ENCODE peak calls at places on chromosomes 7 and 10, in seven cellular contexts. Y, P, C, E, F, R and M are unnamed samples.

GRCh38 chr7:151249034-151249731 is 689 bp upstream of the SMARCD3 start:
- DNase-seq in Y (no peak), P (peak), C (peak), E (peak), F (peak), R (peak), M (peak)

GRCh38 chr10:84783386-84783785 is 455.0 kb downstream of the CCSER2 start:
- DNase-seq in Y (peak), P (no peak), C (peak), E (no peak), F (peak), R (no peak), M (peak)

GRCh38 chr7:2049782-2050510 is 182.8 kb downstream of the MAD1L1 start:
- DNase-seq in Y (no peak), P (peak), C (no peak), E (no peak), F (no peak), R (no peak), M (no peak)

GRCh38 chr7:75989726-75990388 is 4.5 kb downstream of the TMEM120A start:
- DNase-seq in Y (no peak), P (peak), C (no peak), E (peak), F (no peak), R (peak), M (no peak)

GRCh38 chr10:60901561-60902235 is 42.3 kb downstream of the RHOBTB1 start:
- DNase-seq in Y (no peak), P (peak), C (no peak), E (no peak), F (no peak), R (no peak), M (no peak)

GRCh38 chr10:59623100-59623822 is 86.4 kb downstream of the SLC16A9 start:
- DNase-seq in Y (no peak), P (no peak), C (no peak), E (no peak), F (no peak), R (no peak), M (no peak)

GRCh38 chr7:3068568-3068967 is 24.9 kb upstream of the CARD11 start:
- DNase-seq in Y (no peak), P (no peak), C (peak), E (no peak), F (no peak), R (no peak), M (peak)

GRCh38 chr7:104883718-104884452 is 130.1 kb upstream of the KMT2E start:
- DNase-seq in Y (peak), P (peak), C (peak), E (peak), F (peak), R (peak), M (peak)

GRCh38 chr10:6279540-6280267 is 77.0 kb downstream of the PFKFB3 start:
- DNase-seq in Y (peak), P (peak), C (peak), E (no peak), F (peak), R (no peak), M (peak)

GRCh38 chr7:114426380-114426779 is 11.8 kb downstream of the FOXP2 start:
- DNase-seq in Y (no peak), P (no peak), C (no peak), E (no peak), F (no peak), R (no peak), M (no peak)

GRCh38 chr7:76108540-76109233 is 60.8 kb downstream of the MDH2 start:
- DNase-seq in Y (no peak), P (peak), C (peak), E (no peak), F (peak), R (peak), M (peak)

GRCh38 chr10:113539789-113540188 is 13.1 kb upstream of the HABP2 start:
- DNase-seq in Y (no peak), P (no peak), C (peak), E (no peak), F (no peak), R (no peak), M (peak)

GRCh38 chr7:116512524-116513188 is 12.2 kb upstream of the CAV1 start:
- DNase-seq in Y (no peak), P (no peak), C (peak), E (no peak), F (no peak), R (no peak), M (peak)

GRCh38 chr10:101818958-101819633 is 852 bp upstream of the OGA start:
- DNase-seq in Y (no peak), P (no peak), C (no peak), E (no peak), F (no peak), R (peak), M (no peak)

GRCh38 chr10:117134084-117135025 is 3.7 kb downstream of the VAX1 start:
- DNase-seq in Y (no peak), P (no peak), C (no peak), E (peak), F (no peak), R (no peak), M (no peak)

GRCh38 chr7:47142169-47142866 is 439.6 kb downstream of the TNS3 start:
- DNase-seq in Y (no peak), P (no peak), C (peak), E (no peak), F (no peak), R (no peak), M (no peak)

GRCh38 chr7:128835790-128836641 is 5.8 kb downstream of the FLNC start:
- DNase-seq in Y (no peak), P (no peak), C (peak), E (no peak), F (no peak), R (no peak), M (peak)

GRCh38 chr7:22564511-22565045 is 64.6 kb upstream of the STEAP1B start:
- DNase-seq in Y (no peak), P (no peak), C (peak), E (no peak), F (no peak), R (no peak), M (peak)

GRCh38 chr7:22561356-22561755 is 61.4 kb upstream of the STEAP1B start:
- DNase-seq in Y (peak), P (no peak), C (peak), E (peak), F (peak), R (peak), M (peak)

GRCh38 chr7:22563621-22564241 is 63.7 kb upstream of the STEAP1B start:
- DNase-seq in Y (no peak), P (no peak), C (no peak), E (no peak), F (no peak), R (no peak), M (no peak)

GRCh38 chr7:22561895-22562593 is 62.1 kb upstream of the STEAP1B start:
- DNase-seq in Y (no peak), P (no peak), C (peak), E (peak), F (peak), R (no peak), M (no peak)

DNA sequence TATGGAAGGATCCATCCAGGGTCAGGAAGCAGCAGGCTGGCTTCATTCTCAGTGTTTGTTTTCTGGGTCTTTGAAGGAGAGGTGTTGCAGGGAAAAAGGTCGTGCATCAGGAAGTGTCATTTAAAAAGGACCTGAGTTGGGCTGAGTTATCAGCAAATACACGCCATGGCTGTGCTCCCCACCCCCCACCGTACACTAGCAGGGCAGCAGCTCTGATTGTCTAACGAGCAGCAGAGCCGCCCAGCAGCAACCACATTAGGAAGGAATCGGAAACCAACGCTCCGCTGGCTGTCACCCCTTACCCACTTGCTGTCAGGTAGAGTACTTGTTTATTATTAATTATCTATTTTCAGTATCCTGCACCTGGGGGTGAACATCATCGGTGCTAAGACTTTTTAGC is 63.1 kb upstream of the STEAP1B start:
- DNase-seq in Y (no peak), P (no peak), C (no peak), E (no peak), F (no peak), R (no peak), M (no peak)
- H3K4me3 ChIP-seq in Y (peak), P (no peak), C (no peak), E (no peak), F (no peak), R (no peak), M (no peak)

GRCh38 chr7:86598311-86598710 is 45.4 kb upstream of the GRM3 start:
- DNase-seq in Y (no peak), P (no peak), C (no peak), E (peak), F (no peak), R (peak), M (no peak)
- TF ChIP-seq CTCF in Y (no peak), P (no peak), C (no peak), E (peak), F (no peak), R (no peak), M (no peak)

GRCh38 chr10:119654540-119654939 is 3.4 kb downstream of the BAG3 start:
- DNase-seq in Y (no peak), P (peak), C (no peak), E (no peak), F (peak), R (peak), M (no peak)
- H3K4me3 ChIP-seq in Y (no peak), P (no peak), C (peak), E (no peak), F (peak), R (peak), M (no peak)

DNA sequence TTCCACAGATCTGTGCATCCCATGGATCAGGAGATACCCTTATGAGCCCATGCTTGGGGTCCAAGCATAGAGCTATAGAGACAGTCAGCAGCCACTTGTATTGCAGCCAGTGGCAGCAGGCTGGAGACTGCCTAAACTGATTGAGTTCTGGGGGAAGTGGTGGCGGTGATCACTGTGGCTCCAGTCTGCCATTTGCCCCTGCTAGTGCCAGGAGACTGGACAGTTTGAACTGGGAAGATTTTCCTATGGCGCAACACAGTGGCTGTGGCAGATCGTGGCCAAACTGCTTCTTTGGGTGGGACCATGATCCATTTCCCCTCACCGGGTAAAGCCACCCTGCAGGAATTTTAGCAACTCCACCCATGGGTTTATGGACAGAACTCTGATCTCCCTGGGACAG is 679.7 kb upstream of the SEMA3D start:
- DNase-seq in Y (no peak), P (peak), C (no peak), E (no peak), F (no peak), R (no peak), M (no peak)
- TF ChIP-seq CTCF in Y (no peak), P (no peak), C (no peak), E (no peak), F (no peak), R (no peak), M (no peak)

GRCh38 chr7:12716134-12716667 is 28.8 kb downstream of the ARL4A start:
- DNase-seq in Y (no peak), P (no peak), C (no peak), E (no peak), F (no peak), R (no peak), M (no peak)

GRCh38 chr7:12715372-12716133 is 28.1 kb downstream of the ARL4A start:
- DNase-seq in Y (peak), P (no peak), C (peak), E (peak), F (peak), R (peak), M (peak)

GRCh38 chr7:12719141-12719919 is 31.9 kb downstream of the ARL4A start:
- DNase-seq in Y (no peak), P (no peak), C (peak), E (no peak), F (peak), R (no peak), M (peak)

GRCh38 chr7:12714436-12714737 is 27.0 kb downstream of the ARL4A start:
- DNase-seq in Y (no peak), P (no peak), C (no peak), E (no peak), F (no peak), R (no peak), M (no peak)

DNA sequence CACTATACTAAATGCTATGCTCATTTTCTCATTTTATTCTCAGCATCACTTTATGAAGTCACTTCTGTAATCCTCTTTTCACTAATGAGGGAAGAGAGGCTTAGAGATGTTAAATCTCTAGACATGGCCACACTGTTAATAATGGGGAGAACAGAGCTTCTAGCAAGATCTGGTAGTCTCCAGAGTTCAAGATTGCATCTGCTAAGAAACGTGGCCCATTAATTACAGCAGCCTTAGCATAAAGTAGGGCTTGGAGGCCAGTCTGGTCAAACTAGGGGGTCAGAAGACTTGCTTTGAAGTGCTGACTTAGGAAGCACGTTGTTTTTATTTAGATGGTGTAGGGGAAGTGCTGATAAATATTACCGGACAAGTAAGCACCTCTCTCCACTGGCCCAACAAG is 29.3 kb downstream of the ARL4A start:
- DNase-seq in Y (no peak), P (no peak), C (no peak), E (no peak), F (no peak), R (no peak), M (no peak)
- H3K4me3 ChIP-seq in Y (no peak), P (no peak), C (no peak), E (no peak), F (no peak), R (no peak), M (no peak)

DNA sequence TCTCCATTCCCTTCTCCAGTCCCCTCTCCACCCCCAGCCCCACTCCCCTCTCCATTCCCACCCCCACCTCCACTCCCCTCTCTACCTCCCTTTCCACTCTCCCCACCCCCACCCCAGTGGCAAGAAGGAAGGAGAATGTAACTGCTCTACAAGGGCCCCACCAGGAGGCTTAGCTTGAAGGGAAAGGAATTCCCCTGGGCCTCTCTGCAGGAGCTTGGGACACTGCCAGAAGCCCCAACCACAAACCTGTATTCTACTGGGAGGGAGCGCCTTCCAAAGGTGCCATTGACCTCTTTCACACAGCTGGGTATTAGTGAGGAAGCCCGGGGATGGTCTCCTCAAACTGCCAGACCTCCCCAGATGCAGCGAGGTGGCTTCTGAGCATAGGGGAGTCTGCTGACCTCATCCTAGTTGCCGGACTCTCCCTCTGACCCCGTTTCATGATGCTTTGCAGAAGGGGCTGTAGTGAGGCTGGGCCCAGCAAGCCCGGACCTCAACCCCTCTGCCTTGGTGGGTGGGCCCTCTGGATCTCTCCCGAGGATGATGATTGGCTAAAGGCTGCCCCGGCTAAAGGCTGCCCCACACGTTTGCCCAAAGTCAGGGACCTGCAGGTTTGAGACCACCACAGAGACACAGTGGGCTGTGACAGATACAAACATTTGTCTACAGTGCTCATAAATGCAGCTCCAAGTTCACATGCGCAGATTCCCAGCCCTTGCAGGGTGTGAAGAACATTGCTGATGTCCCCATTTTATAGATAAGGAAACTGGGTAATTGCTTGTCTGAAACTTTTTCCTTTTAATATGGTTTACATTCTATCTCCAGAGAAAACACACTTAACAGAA is 2.9 kb downstream of the DEPP1 start:
- DNase-seq in Y (peak), P (no peak), C (peak), E (peak), F (no peak), R (no peak), M (peak)
- TF ChIP-seq CTCF in Y (peak), P (no peak), C (no peak), E (no peak), F (no peak), R (no peak), M (no peak)

GRCh38 chr7:96144260-96144526 is 177.7 kb downstream of the SLC25A13 start:
- DNase-seq in Y (no peak), P (no peak), C (no peak), E (no peak), F (no peak), R (no peak), M (no peak)

GRCh38 chr7:96143495-96144259 is 178.2 kb downstream of the SLC25A13 start:
- DNase-seq in Y (no peak), P (no peak), C (no peak), E (no peak), F (no peak), R (no peak), M (no peak)
- H3K4me3 ChIP-seq in Y (no peak), P (no peak), C (no peak), E (no peak), F (no peak), R (no peak), M (no peak)

DNA sequence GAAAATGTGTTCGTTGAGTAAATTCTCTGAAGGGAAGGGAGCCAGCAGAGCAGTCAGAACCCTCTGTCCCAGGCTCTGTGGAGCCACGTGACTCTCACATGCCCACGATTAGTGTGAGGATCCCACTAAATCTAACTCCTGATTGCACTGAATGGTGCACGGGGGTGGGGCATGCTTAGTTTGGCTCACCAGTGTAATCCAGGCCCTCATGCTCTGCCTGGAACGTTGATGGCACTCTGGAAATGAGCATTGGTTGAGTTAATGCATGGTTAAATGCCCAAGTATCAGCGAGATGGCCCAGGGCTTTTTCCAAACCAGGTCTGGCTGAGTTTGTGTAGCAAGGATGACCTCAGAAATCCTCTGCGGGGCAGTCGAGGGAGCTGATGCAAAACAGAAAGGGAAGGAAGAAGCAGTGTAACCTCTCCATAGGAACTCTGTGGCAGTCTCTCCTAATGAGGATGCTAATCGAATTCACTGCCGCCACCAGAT is 98.3 kb downstream of the C10orf105 start:
- DNase-seq in Y (no peak), P (peak), C (no peak), E (no peak), F (no peak), R (no peak), M (peak)
- TF ChIP-seq CTCF in Y (no peak), P (no peak), C (no peak), E (no peak), F (no peak), R (no peak), M (no peak)

GRCh38 chr7:134782121-134782623 is 2.7 kb downstream of the CALD1 start:
- DNase-seq in Y (no peak), P (no peak), C (peak), E (no peak), F (no peak), R (no peak), M (peak)
- H3K4me3 ChIP-seq in Y (no peak), P (peak), C (peak), E (no peak), F (no peak), R (peak), M (peak)

DNA sequence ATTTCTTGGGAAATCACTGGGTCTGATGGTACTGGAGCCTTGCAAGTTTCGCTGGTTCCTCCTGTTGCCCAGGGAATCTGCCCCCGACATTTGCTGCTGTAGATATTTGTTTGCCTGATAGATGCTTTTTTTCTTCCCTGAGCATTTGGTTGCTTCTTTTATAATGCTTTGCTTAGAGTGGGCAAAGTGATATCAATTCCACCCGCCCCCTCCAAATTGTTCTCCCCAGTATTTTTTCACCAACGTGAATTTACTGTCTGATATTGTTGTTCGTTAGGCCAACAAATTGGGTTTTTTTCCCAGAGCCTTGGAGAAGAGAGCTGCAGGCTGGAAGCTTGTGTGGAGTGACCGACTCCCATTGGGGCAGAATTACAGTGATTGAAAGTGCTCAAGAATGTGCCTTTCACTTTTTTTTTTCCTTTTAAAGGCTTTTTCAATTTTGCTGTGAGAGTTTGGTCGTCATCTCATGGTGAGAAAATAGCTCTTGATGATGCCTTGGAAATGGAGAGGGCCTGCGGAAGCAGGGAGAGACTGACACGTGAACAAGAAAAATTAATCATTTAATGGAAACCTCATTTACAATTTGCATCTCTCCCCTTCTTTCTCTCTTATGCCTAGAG is 2.5 kb downstream of the GRK5 start:
- DNase-seq in Y (no peak), P (no peak), C (peak), E (no peak), F (no peak), R (no peak), M (no peak)
- TF ChIP-seq CTCF in Y (no peak), P (no peak), C (no peak), E (no peak), F (no peak), R (peak), M (no peak)